ENCODE peak calls at places on chromosomes 7 and 10, in eight cellular contexts. B is NCI-H2081; E is stimulated activated CD8-positive, alpha-beta memory T cell treated with anti-CD3 and anti-CD28 coated beads, Interleukin-7, amount 100 ng/mL, for 48 hours; V is left cardiac atrium; O is ELR; T is GM03348; A is activated T-helper 9 cell treated with anti-CD3 and anti-CD28 coated beads, Interleukin-2, amount 50 U/mL, for 16 hours; S is choroid plexus epithelial cell. Q is an unnamed sample.

GRCh38 chr10:74021248-74022055 is 23.5 kb downstream of the VCL start:
- DNase-seq in B (no peak), E (no peak), V (no peak), O (peak; percentile 80), T (peak; percentile 37), A (no peak), S (peak; percentile 89), Q (no peak)

GRCh38 chr7:19101911-19102310 is 15.5 kb downstream of the TWIST1 start:
- DNase-seq in B (no peak), E (no peak), V (no peak), O (no peak), T (no peak), A (no peak), S (no peak), Q (no peak)

GRCh38 chr7:21941570-21942224 is 4.0 kb downstream of the CDCA7L start:
- DNase-seq in B (no peak), E (no peak), V (no peak), O (peak; percentile 48), T (peak; percentile 57), A (no peak), S (peak; percentile 30), Q (no peak)

GRCh38 chr7:157318015-157318706 is 18.6 kb upstream of the DNAJB6 start:
- DNase-seq in B (no peak), E (no peak), V (no peak), O (peak; percentile 92), T (peak; percentile 43), A (no peak), S (no peak), Q (peak; percentile 62)

GRCh38 chr10:88236121-88236743 is 346.9 kb downstream of the RNLS start:
- DNase-seq in B (no peak), E (no peak), V (no peak), O (no peak), T (no peak), A (no peak), S (no peak), Q (no peak)

GRCh38 chr10:125084191-125085186 is 75.9 kb downstream of the CTBP2 start:
- DNase-seq in B (no peak), E (no peak), V (peak; percentile 81), O (peak; percentile 99), T (peak; percentile 92), A (no peak), S (peak; percentile 94), Q (peak; percentile 94)

GRCh38 chr7:134622303-134622995 is 24.2 kb upstream of the BPGM start:
- DNase-seq in B (no peak), E (no peak), V (no peak), O (no peak), T (no peak), A (no peak), S (no peak), Q (no peak)

GRCh38 chr10:47311193-47311899 is 10.9 kb upstream of the GDF2 start:
- DNase-seq in B (no peak), E (no peak), V (no peak), O (no peak), T (no peak), A (no peak), S (peak; percentile 21), Q (no peak)

GRCh38 chr10:208616-209015 is 73.4 kb downstream of the ZMYND11 start:
- DNase-seq in B (no peak), E (no peak), V (no peak), O (no peak), T (no peak), A (no peak), S (no peak), Q (no peak)

GRCh38 chr7:114930829-114931655 is 9.1 kb downstream of the MDFIC start:
- DNase-seq in B (no peak), E (no peak), V (no peak), O (peak; percentile 28), T (no peak), A (no peak), S (peak; percentile 81), Q (peak; percentile 53)

GRCh38 chr7:48285365-48285764 is 114.1 kb downstream of the ABCA13 start:
- DNase-seq in B (no peak), E (no peak), V (no peak), O (peak; percentile 58), T (peak; percentile 79), A (no peak), S (peak; percentile 66), Q (peak; percentile 65)

GRCh38 chr7:5754981-5755599 is 26.4 kb downstream of the RNF216 start:
- DNase-seq in B (no peak), E (no peak), V (no peak), O (no peak), T (no peak), A (no peak), S (no peak), Q (no peak)

GRCh38 chr10:46247808-46248569 is 38.8 kb upstream of the ANTXRL start:
- DNase-seq in B (no peak), E (no peak), V (no peak), O (no peak), T (no peak), A (no peak), S (no peak), Q (no peak)

GRCh38 chr7:43834463-43835251 is 34.7 kb downstream of the MRPS24 start:
- DNase-seq in B (no peak), E (peak; percentile 13), V (no peak), O (peak; percentile 74), T (no peak), A (peak; percentile 12), S (peak; percentile 34), Q (peak; percentile 12)

GRCh38 chr10:47044741-47045140 is 133.5 kb downstream of the PTPN20 start:
- DNase-seq in B (no peak), E (no peak), V (peak; percentile 39), O (no peak), T (no peak), A (no peak), S (no peak), Q (no peak)

GRCh38 chr7:135210818-135211178 is 528 bp downstream of the WDR91 start:
- DNase-seq in B (no peak), E (no peak), V (no peak), O (peak; percentile 26), T (no peak), A (no peak), S (no peak), Q (peak; percentile 7)

GRCh38 chr10:98316661-98317060 is 48.7 kb upstream of the LOXL4 start:
- DNase-seq in B (no peak), E (no peak), V (no peak), O (peak; percentile 79), T (peak; percentile 63), A (no peak), S (peak; percentile 58), Q (peak; percentile 32)

GRCh38 chr7:41709621-41710020 is 6.7 kb upstream of the INHBA start:
- DNase-seq in B (no peak), E (no peak), V (no peak), O (peak; percentile 93), T (peak; percentile 65), A (no peak), S (peak; percentile 73), Q (peak; percentile 98)

GRCh38 chr7:112176241-112176640 is 30.0 kb downstream of the DOCK4 start:
- DNase-seq in B (no peak), E (no peak), V (no peak), O (no peak), T (no peak), A (no peak), S (no peak), Q (no peak)

GRCh38 chr7:84142726-84143125 is 51.9 kb downstream of the SEMA3A start:
- DNase-seq in B (no peak), E (no peak), V (no peak), O (no peak), T (no peak), A (no peak), S (no peak), Q (no peak)

GRCh38 chr7:112370436-112370835 is 79.8 kb upstream of the IFRD1 start:
- DNase-seq in B (peak; percentile 40), E (no peak), V (no peak), O (no peak), T (no peak), A (no peak), S (no peak), Q (no peak)

GRCh38 chr7:44881066-44881600 is 4.2 kb downstream of the PURB start:
- DNase-seq in B (no peak), E (no peak), V (no peak), O (no peak), T (no peak), A (no peak), S (peak; percentile 40), Q (no peak)

GRCh38 chr7:142856565-142857245 is 1.8 kb downstream of the EPHB6 start:
- DNase-seq in B (no peak), E (no peak), V (no peak), O (no peak), T (no peak), A (no peak), S (no peak), Q (no peak)

GRCh38 chr10:63105811-63106755 is 27.0 kb upstream of the NRBF2 start:
- DNase-seq in B (no peak), E (no peak), V (peak; percentile 54), O (peak; percentile 74), T (peak; percentile 34), A (no peak), S (peak; percentile 70), Q (peak; percentile 79)